ENCODE peak calls at places on chromosomes 6 and 20, in four cellular contexts. Y, Q, C and U are unnamed samples.

GRCh38 chr6:36326351-36326995 is 10.2 kb downstream of the BNIP5 start:
- DNase-seq in Y (no peak), Q (no peak), C (peak; percentile 47), U (no peak)

GRCh38 chr20:47438464-47439381 is 63.0 kb upstream of the NCOA3 start:
- DNase-seq in Y (no peak), Q (no peak), C (no peak), U (no peak)

GRCh38 chr6:154731296-154732218 is 1.7 kb upstream of the SCAF8 start:
- DNase-seq in Y (no peak), Q (no peak), C (no peak), U (no peak)

GRCh38 chr6:98832282-98833100 is 1.9 kb upstream of the POU3F2 start:
- DNase-seq in Y (no peak), Q (peak; percentile 11), C (no peak), U (peak; percentile 10)

GRCh38 chr6:54299542-54300269 is 8.5 kb upstream of the TINAG start:
- DNase-seq in Y (no peak), Q (peak; percentile 64), C (no peak), U (no peak)

GRCh38 chr20:58892932-58893224 is 40.4 kb downstream of the GNAS start:
- DNase-seq in Y (no peak), Q (no peak), C (no peak), U (no peak)

GRCh38 chr6:143773503-143773902 is 69.6 kb upstream of the LTV1 start:
- DNase-seq in Y (no peak), Q (no peak), C (no peak), U (no peak)

GRCh38 chr20:64102647-64103354 is 4.6 kb downstream of the NPBWR2 start:
- DNase-seq in Y (no peak), Q (no peak), C (peak; percentile 26), U (no peak)

GRCh38 chr6:159692303-159693127 is 526 bp downstream of the SOD2 start:
- DNase-seq in Y (no peak), Q (no peak), C (peak; percentile 63), U (no peak)

GRCh38 chr6:81984599-81984998 is 232.1 kb upstream of the TENT5A start:
- DNase-seq in Y (no peak), Q (no peak), C (no peak), U (no peak)

GRCh38 chr6:160112628-160113294 is 8.9 kb upstream of the SLC22A1 start:
- DNase-seq in Y (no peak), Q (no peak), C (no peak), U (no peak)

GRCh38 chr6:129895692-129896091 is 34.6 kb upstream of the TMEM244 start:
- DNase-seq in Y (no peak), Q (no peak), C (no peak), U (no peak)

GRCh38 chr6:26593278-26594127 is 3.2 kb upstream of the ABT1 start:
- DNase-seq in Y (no peak), Q (no peak), C (no peak), U (no peak)

GRCh38 chr6:169905041-169905807 is 153.8 kb downstream of the ERMARD start:
- DNase-seq in Y (no peak), Q (peak; percentile 26), C (peak; percentile 52), U (no peak)

GRCh38 chr6:117531758-117532276 is 49.3 kb downstream of the DCBLD1 start:
- DNase-seq in Y (no peak), Q (no peak), C (no peak), U (no peak)

GRCh38 chr6:46015119-46015968 is at the start of gene CLIC5:
- DNase-seq in Y (no peak), Q (no peak), C (peak; percentile 87), U (no peak)

GRCh38 chr6:36805107-36805797 is 34.0 kb downstream of the CPNE5 start:
- DNase-seq in Y (no peak), Q (no peak), C (no peak), U (no peak)

GRCh38 chr6:132812255-132812732 is 2.1 kb upstream of the RPS12 start:
- DNase-seq in Y (no peak), Q (no peak), C (no peak), U (no peak)

GRCh38 chr6:26158581-26159416 is 71.6 kb downstream of the HFE start:
- DNase-seq in Y (no peak), Q (no peak), C (peak; percentile 72), U (no peak)

GRCh38 chr20:52118233-52118632 is 73.3 kb downstream of the ZFP64 start:
- DNase-seq in Y (no peak), Q (no peak), C (no peak), U (no peak)

GRCh38 chr6:5695260-5696245 is 311.2 kb downstream of the NRN1 start:
- DNase-seq in Y (no peak), Q (peak; percentile 89), C (no peak), U (peak; percentile 84)

GRCh38 chr20:46277602-46278001 is 30.7 kb downstream of the CDH22 start:
- DNase-seq in Y (no peak), Q (no peak), C (no peak), U (no peak)

GRCh38 chr6:3455490-3456394 is 1.1 kb downstream of the SLC22A23 start:
- DNase-seq in Y (no peak), Q (no peak), C (peak; percentile 29), U (no peak)

GRCh38 chr6:36297511-36297910 is 27.7 kb downstream of the PNPLA1 start:
- DNase-seq in Y (no peak), Q (no peak), C (no peak), U (no peak)

GRCh38 chr6:48109902-48110301 is 1.1 kb downstream of the PTCHD4 start:
- DNase-seq in Y (no peak), Q (no peak), C (no peak), U (no peak)

GRCh38 chr6:28266962-28267694 is at the start of gene ZSCAN26:
- DNase-seq in Y (peak; percentile 77), Q (no peak), C (peak; percentile 85), U (peak; percentile 46)

GRCh38 chr20:53963670-53964466 is 106.5 kb downstream of the BCAS1 start:
- DNase-seq in Y (no peak), Q (no peak), C (no peak), U (no peak)

GRCh38 chr20:11902264-11902663 is 15.4 kb upstream of the BTBD3 start:
- DNase-seq in Y (no peak), Q (no peak), C (no peak), U (peak; percentile 19)

GRCh38 chr6:5763407-5763806 is 243.3 kb downstream of the NRN1 start:
- DNase-seq in Y (no peak), Q (no peak), C (no peak), U (no peak)

GRCh38 chr20:31596831-31597482 is 8.1 kb upstream of the ID1 start:
- DNase-seq in Y (no peak), Q (no peak), C (no peak), U (no peak)